ENCODE peak calls at places on chromosomes 4 and X, in five cellular contexts. One of them, this sample, is unnamed.

GRCh38 chr4:8158710-8159521 is at the start of gene ABLIM2:
- DNase-seq in testis: peak
- DNase-seq in HFFc6: peak
- DNase-seq in lower leg skin: peak
- DNase-seq in tibial nerve: peak
- DNase-seq in this sample: peak

GRCh38 chr4:182604161-182604591 is 313.0 kb downstream of the DCTD start:
- DNase-seq in testis: no peak
- DNase-seq in HFFc6: peak
- DNase-seq in lower leg skin: no peak
- DNase-seq in tibial nerve: no peak
- DNase-seq in this sample: no peak

GRCh38 chr4:159349332-159349731 is 246.5 kb downstream of the RAPGEF2 start:
- DNase-seq in testis: no peak
- DNase-seq in HFFc6: no peak
- DNase-seq in lower leg skin: no peak
- DNase-seq in tibial nerve: no peak
- DNase-seq in this sample: no peak

GRCh38 chr4:26105815-26106699 is 192.0 kb downstream of the SMIM20 start:
- DNase-seq in testis: no peak
- DNase-seq in HFFc6: peak
- DNase-seq in lower leg skin: no peak
- DNase-seq in tibial nerve: no peak
- DNase-seq in this sample: no peak

GRCh38 chrX:56505866-56506265 is 57.6 kb upstream of the UBQLN2 start:
- DNase-seq in testis: no peak
- DNase-seq in HFFc6: no peak
- DNase-seq in lower leg skin: no peak
- DNase-seq in tibial nerve: no peak
- DNase-seq in this sample: no peak

GRCh38 chr4:139651282-139652194 is 14.1 kb upstream of the MGST2 start:
- DNase-seq in testis: peak
- DNase-seq in HFFc6: peak
- DNase-seq in lower leg skin: peak
- DNase-seq in tibial nerve: peak
- DNase-seq in this sample: peak

GRCh38 chrX:2863646-2864045 is 34.9 kb downstream of the GYG2 start:
- DNase-seq in testis: no peak
- DNase-seq in HFFc6: peak
- DNase-seq in lower leg skin: no peak
- DNase-seq in tibial nerve: no peak
- DNase-seq in this sample: no peak

GRCh38 chr4:98987720-98988119 is 7.8 kb upstream of the METAP1 start:
- DNase-seq in testis: no peak
- DNase-seq in HFFc6: no peak
- DNase-seq in lower leg skin: no peak
- DNase-seq in tibial nerve: no peak
- DNase-seq in this sample: no peak

GRCh38 chr4:55545133-55545532 is 1.6 kb downstream of the CLOCK start:
- DNase-seq in testis: no peak
- DNase-seq in HFFc6: peak
- DNase-seq in lower leg skin: no peak
- DNase-seq in tibial nerve: no peak
- DNase-seq in this sample: no peak

GRCh38 chr4:111633663-111634266 is 511.5 kb upstream of the FAM241A start:
- DNase-seq in testis: no peak
- DNase-seq in HFFc6: no peak
- DNase-seq in lower leg skin: no peak
- DNase-seq in tibial nerve: no peak
- DNase-seq in this sample: no peak

GRCh38 chrX:106404512-106404911 is 207.3 kb upstream of the RADX start:
- DNase-seq in testis: no peak
- DNase-seq in HFFc6: no peak
- DNase-seq in lower leg skin: no peak
- DNase-seq in tibial nerve: no peak
- DNase-seq in this sample: no peak

GRCh38 chr4:174475528-174475927 is 46.8 kb downstream of the HPGD start:
- DNase-seq in testis: no peak
- DNase-seq in HFFc6: no peak
- DNase-seq in lower leg skin: no peak
- DNase-seq in tibial nerve: no peak
- DNase-seq in this sample: no peak

GRCh38 chr4:17985832-17986231 is 35.7 kb downstream of the LCORL start:
- DNase-seq in testis: no peak
- DNase-seq in HFFc6: no peak
- DNase-seq in lower leg skin: no peak
- DNase-seq in tibial nerve: no peak
- DNase-seq in this sample: no peak

GRCh38 chr4:149063007-149063406 is 620.8 kb upstream of the NR3C2 start:
- DNase-seq in testis: no peak
- DNase-seq in HFFc6: no peak
- DNase-seq in lower leg skin: no peak
- DNase-seq in tibial nerve: no peak
- DNase-seq in this sample: no peak

GRCh38 chr4:140718240-140718639 is 37.9 kb downstream of the TBC1D9 start:
- DNase-seq in testis: no peak
- DNase-seq in HFFc6: peak
- DNase-seq in lower leg skin: no peak
- DNase-seq in tibial nerve: no peak
- DNase-seq in this sample: no peak

GRCh38 chr4:106256190-106256589 is 59.8 kb downstream of the TBCK start:
- DNase-seq in testis: no peak
- DNase-seq in HFFc6: no peak
- DNase-seq in lower leg skin: no peak
- DNase-seq in tibial nerve: no peak
- DNase-seq in this sample: no peak

GRCh38 chrX:132046533-132046932 is 23.4 kb downstream of the STK26 start:
- DNase-seq in testis: no peak
- DNase-seq in HFFc6: no peak
- DNase-seq in lower leg skin: no peak
- DNase-seq in tibial nerve: no peak
- DNase-seq in this sample: no peak

GRCh38 chr4:52996261-52997131 is 134.4 kb downstream of the RASL11B start:
- DNase-seq in testis: peak
- DNase-seq in HFFc6: peak
- DNase-seq in lower leg skin: peak
- DNase-seq in tibial nerve: peak
- DNase-seq in this sample: no peak

GRCh38 chr4:100557306-100557705 is 39.5 kb upstream of the EMCN start:
- DNase-seq in testis: no peak
- DNase-seq in HFFc6: no peak
- DNase-seq in lower leg skin: no peak
- DNase-seq in tibial nerve: no peak
- DNase-seq in this sample: no peak

GRCh38 chr4:94304365-94304971 is 38.2 kb downstream of the HPGDS start:
- DNase-seq in testis: peak
- DNase-seq in HFFc6: no peak
- DNase-seq in lower leg skin: no peak
- DNase-seq in tibial nerve: peak
- DNase-seq in this sample: peak

GRCh38 chrX:103817502-103817901 is 14.6 kb downstream of the RAB9B start:
- DNase-seq in testis: no peak
- DNase-seq in HFFc6: peak
- DNase-seq in lower leg skin: peak
- DNase-seq in tibial nerve: peak
- DNase-seq in this sample: peak

GRCh38 chr4:170007113-170007512 is 19.1 kb downstream of the MFAP3L start:
- DNase-seq in testis: no peak
- DNase-seq in HFFc6: no peak
- DNase-seq in lower leg skin: no peak
- DNase-seq in tibial nerve: no peak
- DNase-seq in this sample: no peak

GRCh38 chrX:46140272-46140671 is 404.9 kb downstream of the ZNF674 start:
- DNase-seq in testis: no peak
- DNase-seq in HFFc6: no peak
- DNase-seq in lower leg skin: no peak
- DNase-seq in tibial nerve: no peak
- DNase-seq in this sample: no peak

GRCh38 chr4:105122334-105122733 is 24.3 kb upstream of the TET2 start:
- DNase-seq in testis: no peak
- DNase-seq in HFFc6: peak
- DNase-seq in lower leg skin: no peak
- DNase-seq in tibial nerve: no peak
- DNase-seq in this sample: no peak

GRCh38 chr4:107977482-107977881 is 12.2 kb upstream of the HADH start:
- DNase-seq in testis: no peak
- DNase-seq in HFFc6: no peak
- DNase-seq in lower leg skin: no peak
- DNase-seq in tibial nerve: no peak
- DNase-seq in this sample: no peak

GRCh38 chr4:141389649-141390048 is 169.0 kb downstream of the ZNF330 start:
- DNase-seq in testis: no peak
- DNase-seq in HFFc6: no peak
- DNase-seq in lower leg skin: no peak
- DNase-seq in tibial nerve: no peak
- DNase-seq in this sample: no peak

GRCh38 chrX:120334137-120334536 is 22.9 kb upstream of the TMEM255A start:
- DNase-seq in testis: no peak
- DNase-seq in HFFc6: no peak
- DNase-seq in lower leg skin: no peak
- DNase-seq in tibial nerve: no peak
- DNase-seq in this sample: no peak

GRCh38 chr4:21949073-21949457 is 493 bp upstream of the KCNIP4 start:
- DNase-seq in testis: peak
- DNase-seq in HFFc6: no peak
- DNase-seq in lower leg skin: no peak
- DNase-seq in tibial nerve: no peak
- DNase-seq in this sample: peak

GRCh38 chrX:9842541-9842940 is 56.3 kb downstream of the SHROOM2 start:
- DNase-seq in testis: no peak
- DNase-seq in HFFc6: no peak
- DNase-seq in lower leg skin: no peak
- DNase-seq in tibial nerve: no peak
- DNase-seq in this sample: no peak

GRCh38 chr4:122854444-122854843 is 27.8 kb downstream of the FGF2 start:
- DNase-seq in testis: no peak
- DNase-seq in HFFc6: no peak
- DNase-seq in lower leg skin: no peak
- DNase-seq in tibial nerve: no peak
- DNase-seq in this sample: no peak

GRCh38 chrX:148363836-148364235 is 136.6 kb upstream of the AFF2 start:
- DNase-seq in testis: no peak
- DNase-seq in HFFc6: no peak
- DNase-seq in lower leg skin: no peak
- DNase-seq in tibial nerve: no peak
- DNase-seq in this sample: no peak

GRCh38 chrX:139106111-139106510 is 394.6 kb upstream of the FGF13 start:
- DNase-seq in testis: no peak
- DNase-seq in HFFc6: peak
- DNase-seq in lower leg skin: no peak
- DNase-seq in tibial nerve: no peak
- DNase-seq in this sample: no peak

GRCh38 chr4:105474110-105474518 is 252 bp upstream of the PPA2 start:
- DNase-seq in testis: peak
- DNase-seq in HFFc6: peak
- DNase-seq in lower leg skin: peak
- DNase-seq in tibial nerve: peak
- DNase-seq in this sample: peak

GRCh38 chr4:52576326-52576725 is 82.8 kb downstream of the USP46 start:
- DNase-seq in testis: no peak
- DNase-seq in HFFc6: no peak
- DNase-seq in lower leg skin: no peak
- DNase-seq in tibial nerve: no peak
- DNase-seq in this sample: no peak

GRCh38 chrX:16807548-16807947 is 21.3 kb downstream of the TXLNG start:
- DNase-seq in testis: peak
- DNase-seq in HFFc6: no peak
- DNase-seq in lower leg skin: no peak
- DNase-seq in tibial nerve: no peak
- DNase-seq in this sample: peak

GRCh38 chrX:142804085-142804484 is 221.6 kb upstream of the SPANXN4 start:
- DNase-seq in testis: peak
- DNase-seq in HFFc6: no peak
- DNase-seq in lower leg skin: no peak
- DNase-seq in tibial nerve: no peak
- DNase-seq in this sample: peak
- TF ChIP-seq CTCF in testis: no peak
- TF ChIP-seq CTCF in HFFc6: no peak
- TF ChIP-seq CTCF in lower leg skin: no peak
- TF ChIP-seq CTCF in tibial nerve: no peak
- TF ChIP-seq CTCF in this sample: no peak

DNA sequence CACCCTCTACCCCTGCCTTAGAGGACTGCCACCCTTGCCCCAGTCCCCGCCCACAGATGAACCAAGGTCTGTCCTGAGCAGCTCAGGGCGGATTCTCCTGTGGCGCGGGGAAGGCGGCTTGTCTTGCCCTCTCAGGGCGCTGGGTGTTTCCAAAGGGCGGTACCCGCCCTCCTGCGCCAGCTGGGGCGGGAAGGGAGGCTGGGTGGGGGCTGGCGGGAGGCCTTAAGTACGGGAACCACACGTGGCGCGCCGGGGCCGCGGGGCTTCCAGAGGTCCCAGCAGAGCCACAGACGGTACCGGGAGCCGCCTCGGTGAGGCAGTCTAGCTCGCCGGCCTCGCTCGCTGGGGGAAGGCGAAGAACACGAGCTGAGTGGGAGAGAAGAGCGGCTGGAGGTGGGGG is 361.1 kb downstream of the MID1IP1 start:
- DNase-seq in testis: peak
- DNase-seq in HFFc6: no peak
- DNase-seq in lower leg skin: no peak
- DNase-seq in tibial nerve: no peak
- DNase-seq in this sample: peak
- TF ChIP-seq CTCF in testis: no peak
- TF ChIP-seq CTCF in HFFc6: no peak
- TF ChIP-seq CTCF in lower leg skin: no peak
- TF ChIP-seq CTCF in tibial nerve: peak
- TF ChIP-seq CTCF in this sample: no peak

DNA sequence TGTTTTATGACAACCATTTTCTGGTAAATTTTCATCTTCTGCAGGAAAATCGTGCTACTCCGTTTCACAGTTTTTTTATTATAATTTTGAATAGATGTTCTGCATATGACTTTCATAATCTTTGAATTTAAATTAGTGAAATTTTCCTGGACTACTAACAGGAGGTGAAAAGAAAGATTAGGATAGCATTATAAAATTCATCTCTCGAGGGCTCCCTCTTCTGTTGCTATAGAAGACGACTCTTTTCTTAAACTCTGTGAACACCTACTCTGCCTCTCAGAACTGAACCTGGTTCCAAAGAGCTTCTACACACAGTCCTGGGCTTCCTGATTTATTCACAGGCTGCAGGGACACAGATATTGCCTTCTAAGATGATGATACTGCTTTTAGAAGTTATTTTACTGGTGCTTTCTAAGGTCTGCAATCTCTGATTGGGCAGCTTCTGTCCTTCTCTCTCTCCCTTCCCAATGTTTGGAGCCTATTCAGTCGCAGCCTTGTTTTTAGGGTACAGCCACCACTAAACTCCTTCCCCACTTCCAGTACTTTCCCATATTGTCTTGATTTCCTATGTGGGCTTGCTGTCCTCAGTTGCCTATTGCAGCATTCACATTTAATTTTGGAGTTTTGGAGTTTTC is 10.1 kb upstream of the SAP30 start:
- DNase-seq in testis: no peak
- DNase-seq in HFFc6: peak
- DNase-seq in lower leg skin: no peak
- DNase-seq in tibial nerve: no peak
- DNase-seq in this sample: no peak
- TF ChIP-seq CTCF in testis: peak
- TF ChIP-seq CTCF in HFFc6: peak
- TF ChIP-seq CTCF in lower leg skin: no peak
- TF ChIP-seq CTCF in tibial nerve: peak
- TF ChIP-seq CTCF in this sample: no peak

GRCh38 chr4:144647095-144647959 is 1.4 kb downstream of the HHIP start:
- DNase-seq in testis: peak
- DNase-seq in HFFc6: no peak
- DNase-seq in lower leg skin: no peak
- DNase-seq in tibial nerve: no peak
- DNase-seq in this sample: peak
- TF ChIP-seq CTCF in testis: no peak
- TF ChIP-seq CTCF in HFFc6: no peak
- TF ChIP-seq CTCF in lower leg skin: no peak
- TF ChIP-seq CTCF in tibial nerve: no peak
- TF ChIP-seq CTCF in this sample: no peak